ENCODE peak calls at places on chromosomes 4 and X, in five cellular contexts. P is amniotic stem cell, B is sciatic nerve, T is coronary artery, D is fibroblast of pulmonary artery. J is an unnamed sample.

GRCh38 chr4:188783160-188783559 is 643.9 kb downstream of the TRIML1 start:
- DNase-seq in P (no peak), B (no peak), T (no peak), D (no peak), J (no peak)

GRCh38 chrX:106726485-106727437 is at the start of gene RNF128:
- DNase-seq in P (no peak), B (no peak), T (no peak), D (peak), J (peak)

GRCh38 chrX:153649915-153650782 is 3.1 kb downstream of the DUSP9 start:
- DNase-seq in P (no peak), B (peak), T (no peak), D (no peak), J (no peak)

GRCh38 chr4:158020175-158020574 is 152.7 kb downstream of the GASK1B start:
- DNase-seq in P (no peak), B (no peak), T (no peak), D (peak), J (no peak)

GRCh38 chr4:128291096-128291495 is 3.5 kb upstream of the PGRMC2 start:
- DNase-seq in P (no peak), B (no peak), T (no peak), D (no peak), J (no peak)

GRCh38 chrX:48540015-48540350 is 469 bp downstream of the TBC1D25 start:
- DNase-seq in P (no peak), B (no peak), T (peak), D (peak), J (no peak)

GRCh38 chr4:171538601-171539100 is 274.6 kb upstream of the GALNTL6 start:
- DNase-seq in P (no peak), B (no peak), T (no peak), D (no peak), J (no peak)

GRCh38 chr4:88251914-88252313 is 32.4 kb downstream of the PPM1K start:
- DNase-seq in P (no peak), B (no peak), T (no peak), D (no peak), J (no peak)

GRCh38 chr4:63619771-63620170 is 789.5 kb downstream of the TECRL start:
- DNase-seq in P (no peak), B (no peak), T (no peak), D (no peak), J (no peak)

GRCh38 chrX:13994681-13995080 is 35.0 kb downstream of the GEMIN8 start:
- DNase-seq in P (no peak), B (no peak), T (no peak), D (no peak), J (no peak)

GRCh38 chr4:150960818-150961217 is 54.3 kb downstream of the LRBA start:
- DNase-seq in P (no peak), B (no peak), T (no peak), D (peak), J (peak)

GRCh38 chr4:72567821-72568620 is 1.0 kb downstream of the ADAMTS3 start:
- DNase-seq in P (peak), B (peak), T (peak), D (peak), J (peak)

GRCh38 chr4:3241905-3242304 is 7.1 kb upstream of the MSANTD1 start:
- DNase-seq in P (peak), B (no peak), T (no peak), D (peak), J (peak)

GRCh38 chr4:24209131-24209530 is 319.3 kb upstream of the PPARGC1A start:
- DNase-seq in P (no peak), B (no peak), T (no peak), D (no peak), J (no peak)

GRCh38 chr4:165864228-165864627 is 8.8 kb upstream of the TLL1 start:
- DNase-seq in P (no peak), B (no peak), T (no peak), D (peak), J (no peak)

GRCh38 chr4:94540476-94540875 is 88.7 kb downstream of the PDLIM5 start:
- DNase-seq in P (no peak), B (no peak), T (no peak), D (no peak), J (no peak)

GRCh38 chr4:118313098-118313497 is 39.7 kb downstream of the PRSS12 start:
- DNase-seq in P (no peak), B (no peak), T (no peak), D (no peak), J (no peak)

GRCh38 chrX:150405576-150405975 is 42.5 kb downstream of the MAMLD1 start:
- DNase-seq in P (no peak), B (no peak), T (no peak), D (no peak), J (no peak)

GRCh38 chr4:169416997-169417396 is 146.2 kb upstream of the SH3RF1 start:
- DNase-seq in P (no peak), B (no peak), T (no peak), D (no peak), J (no peak)

GRCh38 chr4:8198906-8199593 is at the start of gene SH3TC1:
- DNase-seq in P (peak), B (peak), T (no peak), D (peak), J (peak)

GRCh38 chr4:168177546-168178149 is 85.3 kb downstream of the ANXA10 start:
- DNase-seq in P (no peak), B (no peak), T (no peak), D (no peak), J (no peak)

GRCh38 chr4:115356176-115356575 is 242.8 kb upstream of the NDST4 start:
- DNase-seq in P (no peak), B (no peak), T (no peak), D (no peak), J (no peak)

GRCh38 chr4:23500876-23501275 is 389.0 kb downstream of the PPARGC1A start:
- DNase-seq in P (no peak), B (no peak), T (no peak), D (no peak), J (no peak)

GRCh38 chrX:44871114-44871645 is 1.8 kb upstream of the KDM6A start:
- DNase-seq in P (no peak), B (no peak), T (no peak), D (no peak), J (peak)

GRCh38 chrX:43003939-43004338 is 226.0 kb upstream of the PPP1R2C start:
- DNase-seq in P (no peak), B (no peak), T (no peak), D (no peak), J (no peak)

GRCh38 chrX:30308263-30309138 is 689 bp downstream of the NR0B1 start:
- DNase-seq in P (no peak), B (no peak), T (no peak), D (peak), J (no peak)

GRCh38 chr4:148116971-148117370 is 325.2 kb downstream of the NR3C2 start:
- DNase-seq in P (no peak), B (no peak), T (no peak), D (no peak), J (no peak)

GRCh38 chr4:6391852-6392188 is 80.6 kb downstream of the PPP2R2C start:
- DNase-seq in P (no peak), B (no peak), T (no peak), D (no peak), J (no peak)